ENCODE peak calls at places on chromosome 18, in eight cellular contexts. M, R, L, E, U, P, G and V are unnamed samples.

GRCh38 chr18:78238404-78239089 is 741.1 kb upstream of the SALL3 start:
- DNase-seq in G (no peak), P (no peak), M (no peak), U (no peak), R (no peak), L (no peak), E (no peak), V (no peak)

GRCh38 chr18:23059541-23060465 is 75.5 kb upstream of the CABLES1 start:
- DNase-seq in E (no peak), U (no peak), R (no peak), L (peak; percentile 26), G (no peak), P (no peak), M (no peak), V (no peak)

GRCh38 chr18:31680836-31681568 is 3.4 kb downstream of the B4GALT6 start:
- DNase-seq in E (no peak), R (no peak), G (no peak), U (peak; percentile 57), M (peak; percentile 11), P (no peak), L (no peak), V (no peak)

GRCh38 chr18:10293966-10294365 is 160.5 kb upstream of the APCDD1 start:
- DNase-seq in P (no peak), G (no peak), M (no peak), L (no peak), R (no peak), U (no peak), E (no peak), V (no peak)

GRCh38 chr18:42860011-42860410 is 255.5 kb downstream of the RIT2 start:
- DNase-seq in M (no peak), G (no peak), P (no peak), L (no peak), E (peak; percentile 19), R (no peak), U (peak; percentile 58), V (no peak)

GRCh38 chr18:58247363-58247834 is 203.4 kb downstream of the NEDD4L start:
- DNase-seq in G (peak; percentile 51), R (peak; percentile 76), E (no peak), M (no peak), U (peak; percentile 45), L (peak; percentile 11), P (no peak), V (no peak)

GRCh38 chr18:55152801-55153200 is 193.5 kb upstream of the CCDC68 start:
- DNase-seq in G (no peak), M (no peak), P (no peak), E (no peak), R (no peak), U (peak; percentile 45), L (peak; percentile 73), V (no peak)

GRCh38 chr18:61833978-61834377 is 58.8 kb downstream of the RNF152 start:
- DNase-seq in R (no peak), M (no peak), P (no peak), E (no peak), L (peak; percentile 72), U (peak; percentile 26), G (no peak), V (no peak)

GRCh38 chr18:9434240-9434701 is 41.0 kb upstream of the RALBP1 start:
- DNase-seq in P (no peak), L (no peak), R (no peak), U (no peak), G (no peak), M (no peak), E (no peak), V (no peak)

GRCh38 chr18:9876867-9877654 is 8.7 kb upstream of the TXNDC2 start:
- DNase-seq in E (no peak), R (no peak), P (peak; percentile 70), U (peak; percentile 99), M (peak; percentile 94), L (peak; percentile 97), G (no peak), V (no peak)

DNA sequence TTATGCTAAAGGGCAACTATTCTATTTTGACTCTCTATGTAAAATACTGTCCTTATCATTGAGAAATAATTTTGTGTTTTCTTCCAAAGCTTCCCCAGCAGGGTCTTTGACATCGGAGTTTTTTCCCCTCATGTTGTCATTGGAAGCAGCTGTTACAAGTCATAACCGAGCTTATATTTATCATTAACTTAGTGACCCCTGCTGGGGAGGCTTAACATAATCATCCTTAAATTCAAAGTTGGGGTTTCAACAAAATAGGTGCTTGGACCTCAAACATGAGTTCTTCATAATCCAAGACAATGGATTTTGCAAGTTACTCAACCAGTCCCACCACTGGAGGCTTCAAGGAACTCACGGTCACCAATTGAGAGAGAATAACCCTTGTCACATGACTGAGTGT is 330.9 kb downstream of the DCC start:
- DNase-seq in U (peak; percentile 20), M (peak; percentile 16), L (peak; percentile 5), E (no peak), R (no peak), P (no peak), G (no peak), V (no peak)
- TF ChIP-seq CTCF in U (peak; percentile 9), M (no peak), L (peak; percentile 31), E (peak; percentile 14), R (no peak), P (no peak), G (no peak), V (no peak)

GRCh38 chr18:36889316-36889715 is 60.4 kb downstream of the KIAA1328 start:
- DNase-seq in P (no peak), L (peak; percentile 55), U (no peak), R (no peak), G (no peak), E (no peak), M (no peak), V (no peak)
- H3K4me3 ChIP-seq in P (no peak overlapping the region), L (no peak overlapping the region), U (no peak overlapping the region), R (no peak overlapping the region), G (no peak overlapping the region), E (no peak overlapping the region), M (no peak overlapping the region), V (no peak overlapping the region)

GRCh38 chr18:74916773-74917393 is 292.1 kb downstream of the PTGR3 start:
- DNase-seq in P (no peak), R (no peak), U (no peak), E (no peak), M (no peak), G (no peak), L (no peak), V (no peak)

GRCh38 chr18:74918276-74918675 is 290.7 kb downstream of the PTGR3 start:
- DNase-seq in U (no peak), M (no peak), L (peak; percentile 36), G (no peak), P (no peak), R (no peak), E (no peak), V (no peak)

DNA sequence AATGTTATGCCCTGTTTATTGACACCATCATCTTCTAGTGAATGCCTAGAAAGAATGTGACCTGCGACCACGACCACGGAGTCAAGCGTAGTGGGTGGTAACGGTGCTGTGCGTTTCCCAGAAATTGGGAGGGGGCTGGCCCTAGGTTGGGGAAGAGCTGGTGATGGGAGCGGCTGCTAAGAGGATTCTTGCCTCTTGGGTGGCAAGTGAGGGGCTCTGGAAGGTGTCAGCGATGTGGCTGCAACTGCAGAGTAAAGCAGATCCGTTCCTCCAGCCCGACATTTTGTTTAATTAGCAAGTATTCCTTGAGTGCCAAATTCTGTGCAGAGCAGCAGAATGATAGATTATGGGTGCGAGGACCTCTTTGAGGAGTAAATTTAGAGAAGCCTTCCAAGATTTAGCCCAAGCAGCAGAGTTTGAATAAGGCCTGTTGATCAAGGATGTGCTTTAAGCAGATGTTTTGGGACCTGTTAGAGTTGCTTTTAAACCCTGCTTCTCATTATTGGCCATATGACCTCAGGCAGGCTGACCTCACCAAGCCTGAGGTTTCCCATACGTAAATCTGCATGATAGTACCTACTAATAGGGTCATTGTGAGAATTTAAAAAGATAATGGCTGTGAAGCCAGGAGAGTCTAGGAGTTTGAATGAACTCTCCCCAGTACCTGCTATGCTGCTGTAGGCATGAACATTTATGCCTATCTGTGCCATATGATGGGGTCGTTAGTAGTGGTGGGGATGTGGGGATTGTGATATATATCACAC is 287.7 kb downstream of the PTGR3 start:
- DNase-seq in U (no peak), E (no peak), M (no peak), R (no peak), P (no peak), G (no peak), L (no peak), V (no peak)
- TF ChIP-seq CTCF in U (no peak), E (no peak), M (no peak), R (no peak), P (no peak), G (no peak), L (no peak), V (no peak)

GRCh38 chr18:46028536-46028891 is 43.5 kb downstream of the PSTPIP2 start:
- DNase-seq in E (no peak), P (no peak), G (no peak), R (no peak), L (no peak), M (no peak), U (no peak), V (no peak)
- H3K4me3 ChIP-seq in E (peak overlapping the region; percentile 28), P (peak overlapping the region; percentile 50), G (peak overlapping the region; percentile 77), R (peak overlapping the region; percentile 54), L (peak overlapping the region; percentile 40), M (no peak overlapping the region), U (peak overlapping the region; percentile 56), V (peak overlapping the region; percentile 47)